ENCODE peak calls at places on chromosomes 1 and 21, in six cellular contexts. N is tibial nerve, Q is body of pancreas, U is H1, P is heart left ventricle, R is prostate gland. H is an unnamed sample.

GRCh38 chr21:46634966-46635323 is 529 bp upstream of the PRMT2 start:
- DNase-seq in N (peak; percentile 41), U (no peak), P (peak; percentile 65), Q (peak; percentile 73), R (peak; percentile 54), H (peak; percentile 94)

GRCh38 chr1:11650331-11650991 is 3.8 kb downstream of the FBXO2 start:
- DNase-seq in R (peak; percentile 66), P (peak; percentile 61), N (peak; percentile 55), Q (peak; percentile 92), U (peak; percentile 84), H (no peak)

GRCh38 chr1:3779265-3779911 is 6.8 kb downstream of the SMIM1 start:
- DNase-seq in N (no peak), U (no peak), P (no peak), Q (no peak), R (no peak), H (no peak)

GRCh38 chr1:79259390-79260336 is 253.1 kb upstream of the ADGRL4 start:
- DNase-seq in Q (no peak), N (no peak), U (no peak), R (no peak), P (no peak), H (no peak)

GRCh38 chr1:167625040-167625823 is 4.8 kb upstream of the RCSD1 start:
- DNase-seq in N (no peak), U (no peak), R (no peak), Q (no peak), P (no peak), H (no peak)

GRCh38 chr1:107534632-107535031 is 393.8 kb downstream of the NTNG1 start:
- DNase-seq in U (no peak), Q (no peak), R (no peak), P (no peak), N (no peak), H (no peak)

GRCh38 chr1:152495066-152495675 is 15.4 kb upstream of the LCE5A start:
- DNase-seq in Q (no peak), N (no peak), R (no peak), P (no peak), U (no peak), H (no peak)

GRCh38 chr1:92030701-92031107 is 919 bp downstream of the EPHX4 start:
- DNase-seq in U (no peak), R (no peak), N (no peak), Q (no peak), P (no peak), H (no peak)

GRCh38 chr1:165854101-165854845 is 26.9 kb downstream of the UCK2 start:
- DNase-seq in P (peak; percentile 16), Q (peak; percentile 60), N (no peak), U (no peak), R (no peak), H (no peak)

GRCh38 chr1:20107351-20107750 is 12.0 kb downstream of the PLA2G2D start:
- DNase-seq in Q (no peak), N (no peak), P (no peak), R (no peak), U (no peak), H (no peak)

GRCh38 chr1:192993426-192994085 is 65.6 kb downstream of the UCHL5 start:
- DNase-seq in U (no peak), P (no peak), R (no peak), N (no peak), Q (no peak), H (no peak)

GRCh38 chr1:243713470-243714186 is 136.4 kb downstream of the AKT3 start:
- DNase-seq in P (peak; percentile 12), Q (no peak), U (no peak), R (no peak), N (no peak), H (no peak)

GRCh38 chr21:46120301-46121285 is 22.7 kb downstream of the COL6A2 start:
- DNase-seq in Q (no peak), U (no peak), R (no peak), N (peak; percentile 9), P (peak; percentile 4), H (no peak)

GRCh38 chr1:243488459-243489163 is 232.8 kb downstream of the SDCCAG8 start:
- DNase-seq in R (no peak), N (no peak), Q (no peak), U (no peak), P (no peak), H (no peak)

GRCh38 chr1:999797-1000356 is at the start of gene HES4:
- DNase-seq in R (peak; percentile 91), U (peak; percentile 93), N (peak; percentile 53), P (peak; percentile 96), Q (peak; percentile 91), H (peak; percentile 96)
- TF ChIP-seq POLR2A in R (peak; percentile 88), U (no peak), N (peak; percentile 82), P (peak; percentile 98), Q (peak; percentile 83), H (peak; percentile 26)

DNA sequence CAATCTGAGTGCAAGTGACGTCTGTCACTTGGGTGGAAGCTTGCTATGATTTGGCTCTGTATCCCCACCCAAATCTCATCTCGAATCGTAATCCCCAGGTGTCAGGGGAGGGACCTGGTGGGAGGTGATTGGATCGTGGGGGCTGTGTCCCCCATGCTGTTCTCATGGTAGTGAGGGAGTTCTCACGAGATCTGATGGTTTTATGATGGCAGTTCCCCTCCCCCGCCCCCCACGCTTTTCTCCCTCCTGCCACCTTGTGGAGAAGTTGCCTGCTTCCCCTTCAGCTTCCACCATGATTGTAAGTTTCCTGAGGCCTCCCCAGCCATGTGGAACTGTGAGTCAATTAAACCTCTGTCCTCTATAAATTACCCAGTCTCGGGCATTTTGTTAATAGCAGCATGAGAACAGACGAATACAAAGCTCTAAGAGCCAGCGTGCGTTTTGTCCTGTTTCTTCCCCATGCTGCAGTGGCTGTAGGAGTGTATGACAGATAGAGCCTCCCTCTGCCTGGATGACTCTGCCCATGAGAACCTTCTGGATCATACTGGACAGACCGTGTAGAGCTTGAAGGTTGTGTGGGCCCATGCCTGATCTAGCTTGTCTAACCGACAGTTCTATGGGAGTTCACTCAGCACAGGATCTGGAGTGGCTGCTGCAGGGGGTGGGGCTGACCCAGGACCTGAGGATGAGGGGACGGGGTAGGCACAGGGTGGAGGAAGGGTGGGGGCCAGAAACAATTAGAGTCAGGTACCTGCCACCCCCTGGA is 139.7 kb upstream of the ERRFI1 start:
- DNase-seq in R (no peak), N (no peak), Q (no peak), P (no peak), U (no peak), H (no peak)
- TF ChIP-seq CTCF in R (no peak), N (no peak), Q (no peak), P (no peak), U (peak; percentile 55), H (peak; percentile 25)

GRCh38 chr1:47508900-47509488 is 71.2 kb downstream of the FOXD2 start:
- DNase-seq in N (no peak), Q (no peak), P (no peak), R (no peak), U (no peak), H (no peak)
- TF ChIP-seq POLR2A in N (no peak), Q (no peak), P (no peak), R (no peak), U (no peak), H (no peak)

GRCh38 chr1:175219774-175220173 is 27.2 kb upstream of the KIAA0040 start:
- DNase-seq in R (no peak), P (no peak), Q (no peak), U (no peak), N (no peak), H (no peak)

GRCh38 chr1:175222296-175222938 is 29.8 kb upstream of the KIAA0040 start:
- DNase-seq in Q (no peak), U (no peak), N (no peak), R (peak; percentile 33), P (no peak), H (peak; percentile 70)

GRCh38 chr1:175221548-175222175 is 29.1 kb upstream of the KIAA0040 start:
- DNase-seq in U (peak; percentile 57), P (peak; percentile 56), R (peak; percentile 54), N (no peak), Q (peak; percentile 67), H (peak; percentile 72)

GRCh38 chr1:175220853-175221547 is 28.4 kb upstream of the KIAA0040 start:
- DNase-seq in Q (no peak), P (no peak), N (no peak), R (no peak), U (peak; percentile 51), H (peak; percentile 53)

GRCh38 chr1:175225805-175226129 is 33.2 kb upstream of the KIAA0040 start:
- DNase-seq in U (no peak), P (no peak), N (no peak), R (no peak), Q (no peak), H (peak; percentile 79)
- TF ChIP-seq CTCF in U (no peak), P (no peak), N (no peak), R (no peak), Q (no peak), H (no peak)

DNA sequence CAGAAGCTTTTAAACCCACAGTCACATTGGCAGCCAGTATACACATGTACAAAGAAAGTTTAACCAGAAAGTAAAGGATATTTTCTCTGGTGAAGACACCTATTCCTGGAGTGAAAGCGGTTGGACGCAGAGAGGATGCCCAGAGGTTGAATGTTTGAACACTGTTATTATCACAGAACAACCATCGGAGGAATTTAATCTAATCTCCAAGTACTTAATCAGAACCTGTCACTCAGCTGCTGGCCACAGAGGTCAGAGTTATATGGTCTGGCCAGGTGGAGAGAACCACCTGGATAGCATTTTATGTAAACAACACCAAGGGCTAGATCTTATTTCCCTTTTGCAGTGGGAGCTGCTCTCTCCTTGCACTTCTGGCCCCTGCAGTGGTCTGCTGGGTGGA is 29.4 kb downstream of the SPATA46 start:
- DNase-seq in Q (no peak), N (no peak), U (no peak), P (no peak), R (no peak), H (no peak)
- TF ChIP-seq POLR2A in Q (no peak), N (no peak), U (no peak), P (no peak), R (no peak), H (no peak)

GRCh38 chr1:245987997-245988392 is 519.1 kb downstream of the SMYD3 start:
- DNase-seq in U (no peak), R (no peak), P (no peak), Q (no peak), N (no peak), H (no peak)

GRCh38 chr1:245988393-245989078 is 518.5 kb downstream of the SMYD3 start:
- DNase-seq in Q (no peak), P (no peak), R (no peak), N (no peak), U (no peak), H (no peak)

GRCh38 chr1:245987577-245987976 is 519.5 kb downstream of the SMYD3 start:
- DNase-seq in R (no peak), P (no peak), U (no peak), N (no peak), Q (no peak), H (no peak)

GRCh38 chr1:245987222-245987545 is 519.9 kb downstream of the SMYD3 start:
- DNase-seq in P (no peak), N (no peak), Q (no peak), U (no peak), R (no peak), H (no peak)

GRCh38 chr1:245986404-245987221 is 520.5 kb downstream of the SMYD3 start:
- DNase-seq in Q (no peak), U (no peak), P (no peak), N (no peak), R (no peak), H (no peak)
- TF ChIP-seq CTCF in Q (no peak), U (no peak), P (no peak), N (no peak), R (no peak), H (no peak)

GRCh38 chr1:29125237-29125641 is 1.5 kb upstream of the TMEM200B start:
- DNase-seq in P (peak; percentile 17), Q (no peak), U (no peak), R (no peak), N (no peak), H (no peak)
- TF ChIP-seq POLR2A in P (no peak), Q (no peak), U (no peak), R (no peak), N (no peak), H (no peak)